ENCODE peak calls at places on chromosomes 3 and 15, in four cellular contexts. M, U, S and X are unnamed samples.

GRCh38 chr3:71389911-71390573 is 193.5 kb downstream of the FOXP1 start:
- DNase-seq in S (no peak), M (no peak), U (peak), X (no peak)

GRCh38 chr15:78308422-78309021 is 9.1 kb upstream of the SKIC8 start:
- DNase-seq in M (peak), S (peak), U (peak), X (peak)

GRCh38 chr3:114179575-114179974 is 723 bp upstream of the DRD3 start:
- DNase-seq in S (no peak), M (peak), U (peak), X (no peak)

GRCh38 chr15:93719941-93720351 is 511.4 kb upstream of the MCTP2 start:
- DNase-seq in M (no peak), S (no peak), U (no peak), X (no peak)

GRCh38 chr3:128385080-128385832 is 81.4 kb downstream of the DNAJB8 start:
- DNase-seq in M (no peak), U (peak), S (no peak), X (no peak)

GRCh38 chr3:168801792-168802191 is 706.1 kb upstream of the GOLIM4 start:
- DNase-seq in U (no peak), S (no peak), M (no peak), X (no peak)

GRCh38 chr3:110243081-110243480 is 828.5 kb upstream of the NECTIN3 start:
- DNase-seq in S (no peak), U (no peak), M (no peak), X (no peak)

GRCh38 chr15:90266061-90266431 is 574 bp downstream of the NGRN start:
- DNase-seq in S (peak), M (peak), U (no peak), X (peak)

GRCh38 chr3:73508330-73508954 is 116.3 kb downstream of the PDZRN3 start:
- DNase-seq in U (peak), M (peak), S (peak), X (peak)

GRCh38 chr3:30114918-30115317 is 491.5 kb upstream of the TGFBR2 start:
- DNase-seq in M (no peak), U (no peak), S (no peak), X (no peak)
- TF ChIP-seq ELF4 in M (no peak), U (no peak), S (no peak), X (no peak)

DNA sequence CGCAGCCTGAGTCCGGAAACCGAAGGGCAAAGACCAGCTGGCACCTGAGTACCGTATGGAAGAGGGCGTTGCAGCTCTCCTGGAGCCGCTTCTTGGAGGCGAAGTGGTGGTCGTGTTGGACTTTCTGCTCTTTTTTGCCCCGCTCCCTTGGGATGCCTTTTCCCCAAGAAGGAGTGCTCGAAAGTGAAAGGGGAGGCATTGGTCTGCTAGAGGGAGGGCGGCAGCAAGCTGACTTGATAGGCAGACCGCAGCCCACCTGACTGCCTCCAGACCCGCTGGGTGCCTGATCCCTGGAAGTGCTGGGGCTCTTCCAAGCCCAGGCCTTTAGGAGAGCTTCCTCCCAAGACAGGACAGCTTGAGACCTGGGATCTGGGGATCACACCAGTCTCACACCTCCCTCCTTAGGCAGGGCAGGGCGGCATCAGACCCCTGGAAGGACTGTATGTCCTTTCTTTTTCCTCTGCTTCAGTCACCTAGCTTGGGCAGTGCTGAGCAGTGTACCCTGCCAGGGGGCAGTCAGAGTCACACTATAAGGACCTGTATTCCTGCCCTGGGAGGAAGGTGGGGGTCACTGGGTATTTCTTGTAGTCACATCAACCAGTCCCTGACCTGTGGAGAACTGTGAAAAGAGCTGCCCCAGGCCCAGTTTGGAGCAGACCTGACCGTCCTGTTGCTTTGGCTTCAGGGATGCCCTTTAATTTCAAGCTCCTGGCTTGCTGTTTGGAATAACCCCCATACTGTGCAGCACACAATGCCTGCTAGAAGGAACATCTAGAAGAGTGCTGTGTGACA is 2.1 kb downstream of the ACVR2B start:
- DNase-seq in S (no peak), M (no peak), U (no peak), X (no peak)
- TF ChIP-seq ELF4 in S (no peak), M (no peak), U (no peak), X (no peak)

GRCh38 chr3:38314767-38315487 is 31.7 kb upstream of the XYLB start:
- DNase-seq in M (no peak), U (no peak), S (no peak), X (no peak)
- TF ChIP-seq ELF4 in M (no peak), U (no peak), S (no peak), X (no peak)

GRCh38 chr15:70664494-70664893 is 98.9 kb downstream of the UACA start:
- DNase-seq in M (no peak), U (no peak), S (no peak), X (no peak)
- TF ChIP-seq ELF4 in M (no peak), U (no peak), S (no peak), X (no peak)

DNA sequence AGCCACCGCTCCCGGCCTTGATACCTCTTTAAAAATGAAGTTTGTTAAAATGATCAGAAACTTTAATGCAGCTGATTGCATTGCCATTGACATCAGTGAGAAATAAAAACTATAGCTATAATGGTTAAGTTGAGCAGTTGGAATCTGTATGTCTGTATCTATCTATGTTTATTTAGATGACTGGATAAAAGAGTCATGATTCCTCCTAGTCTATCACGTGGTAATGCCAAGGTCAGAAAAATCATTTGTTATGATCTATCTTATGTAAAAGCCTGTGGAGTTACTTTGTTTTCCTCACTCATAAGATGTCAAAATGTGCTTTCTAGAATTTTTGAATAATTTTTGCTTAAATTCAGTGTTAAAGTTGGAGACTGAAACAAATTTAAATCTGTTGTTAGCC is 63.2 kb downstream of the MBNL1 start:
- DNase-seq in M (no peak), S (no peak), U (no peak), X (no peak)
- TF ChIP-seq ELF4 in M (no peak), S (no peak), U (no peak), X (no peak)

GRCh38 chr15:34239151-34239761 is 14.4 kb downstream of the EMC4 start:
- DNase-seq in M (no peak), S (no peak), U (peak), X (no peak)
- TF ChIP-seq ELF4 in M (no peak), S (no peak), U (no peak), X (no peak)

DNA sequence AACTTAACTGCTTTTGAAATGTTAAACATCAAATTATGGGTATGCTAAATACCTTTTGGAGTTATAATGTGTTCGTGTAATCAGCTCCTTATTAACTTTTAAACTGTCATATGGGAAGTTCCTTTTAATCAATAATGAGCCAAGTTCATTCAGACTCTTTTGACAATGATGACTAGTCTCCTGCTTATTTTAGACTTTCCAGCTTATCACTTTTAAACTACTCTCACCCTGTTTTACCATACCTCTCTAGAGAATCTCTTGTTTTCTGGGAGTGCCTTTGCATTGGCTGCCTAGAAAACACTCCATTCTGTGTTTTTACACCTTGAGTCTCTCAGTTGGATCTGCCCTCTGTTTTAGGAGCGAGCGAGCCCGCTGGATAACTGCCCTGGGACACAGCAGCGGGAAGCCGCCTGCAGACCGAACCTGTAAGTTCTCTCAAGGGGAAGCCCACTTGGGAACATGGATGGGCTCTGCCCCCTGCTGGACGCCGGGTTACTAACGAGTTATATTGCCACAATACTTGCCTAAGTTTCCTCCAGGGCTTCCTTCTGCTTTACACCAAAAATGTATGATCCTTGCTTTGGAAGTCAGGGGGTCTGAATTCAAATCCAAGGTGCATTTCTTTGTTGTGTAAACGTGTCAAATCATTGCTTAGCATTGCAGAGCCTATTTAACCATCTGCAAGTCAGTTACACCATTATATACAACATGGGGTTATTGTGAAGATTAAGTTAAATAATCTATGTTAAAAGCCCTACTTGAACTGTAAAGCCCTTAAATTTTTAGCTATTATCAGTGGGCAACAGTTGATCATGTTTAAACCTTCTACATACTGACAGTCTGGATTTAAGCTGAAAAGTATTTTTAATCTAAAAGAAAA is 71.3 kb downstream of the DHX36 start:
- DNase-seq in U (peak), M (peak), S (peak), X (peak)
- TF ChIP-seq ELF4 in U (no peak), M (no peak), S (no peak), X (no peak)

GRCh38 chr3:192408721-192409151 is 318.6 kb downstream of the FGF12 start:
- DNase-seq in U (no peak), S (no peak), M (peak), X (peak)

GRCh38 chr3:192409203-192409837 is 318.0 kb downstream of the FGF12 start:
- DNase-seq in S (no peak), M (peak), U (no peak), X (peak)

GRCh38 chr3:192410684-192410960 is 316.7 kb downstream of the FGF12 start:
- DNase-seq in S (no peak), U (no peak), M (no peak), X (no peak)

GRCh38 chr3:192409838-192410683 is 317.3 kb downstream of the FGF12 start:
- DNase-seq in M (peak), S (no peak), U (no peak), X (peak)

DNA sequence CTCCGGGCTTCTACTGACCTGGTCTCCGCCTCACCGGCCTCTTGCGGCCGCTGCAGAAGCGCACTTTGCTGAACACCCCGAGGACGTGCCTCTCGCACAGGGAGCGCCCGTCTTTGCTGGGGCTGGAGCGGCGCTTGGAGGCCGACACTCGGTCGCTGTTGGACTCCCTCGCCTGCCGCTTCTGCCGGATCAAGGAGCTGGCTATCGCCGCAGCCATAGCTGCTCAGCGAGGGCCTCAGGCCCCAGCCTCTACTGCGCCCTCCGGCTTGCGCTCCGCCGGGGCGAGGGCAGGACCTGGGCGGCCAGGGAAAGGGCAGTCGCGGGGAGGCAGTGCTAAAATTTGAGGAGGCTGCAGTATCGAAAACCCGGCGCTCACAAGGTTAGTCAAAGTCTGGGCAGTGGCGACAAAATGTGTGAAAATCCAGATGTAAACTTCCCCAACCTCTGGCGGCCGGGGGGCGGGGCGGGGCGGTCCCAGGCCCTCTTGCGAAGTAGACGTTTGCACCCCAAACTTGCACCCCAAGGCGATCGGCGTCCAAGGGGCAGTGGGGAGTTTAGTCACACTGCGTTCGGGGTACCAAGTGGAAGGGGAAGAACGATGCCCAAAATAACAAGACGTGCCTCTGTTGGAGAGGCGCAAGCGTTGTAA is 319.2 kb downstream of the FGF12 start:
- DNase-seq in S (no peak), U (no peak), M (peak), X (no peak)
- TF ChIP-seq ELF4 in S (no peak), U (no peak), M (no peak), X (no peak)

GRCh38 chr3:57068437-57069089 is 8.1 kb downstream of the SPATA12 start:
- DNase-seq in S (peak), M (no peak), U (no peak), X (no peak)
- TF ChIP-seq ELF4 in S (no peak), M (no peak), U (no peak), X (no peak)

DNA sequence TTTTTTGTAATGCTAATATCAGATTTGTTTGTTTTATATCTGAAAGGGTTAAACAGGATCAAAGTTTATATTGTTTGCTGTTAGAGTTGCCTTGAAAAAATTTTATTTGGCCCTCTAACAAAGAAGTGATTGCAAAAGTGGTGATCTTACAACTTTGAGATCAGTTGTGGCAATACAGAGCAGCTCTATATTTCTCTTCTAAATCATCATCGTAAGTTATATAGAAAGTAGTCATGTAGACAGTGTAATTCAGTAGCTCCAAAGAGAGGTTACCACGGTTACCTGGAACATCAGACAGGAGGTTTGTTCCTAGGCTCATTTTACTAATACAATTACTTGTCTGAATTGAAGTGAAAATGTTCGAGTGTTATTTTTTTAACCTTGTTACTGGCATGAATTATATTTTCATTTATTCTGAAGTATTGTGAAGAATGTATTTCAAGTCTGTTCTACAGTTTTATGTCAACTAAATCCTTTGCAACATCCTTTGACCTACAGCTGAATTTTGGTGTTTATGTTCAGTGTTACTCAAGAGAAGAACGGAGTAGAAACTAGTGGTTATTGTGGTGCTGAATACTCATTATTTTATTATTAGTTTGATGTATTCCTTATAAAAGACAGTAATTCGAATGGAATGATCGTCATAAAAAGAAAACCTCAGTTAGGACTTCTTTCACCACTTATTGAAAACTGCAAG is 214.2 kb downstream of the NAALADL2 start:
- DNase-seq in M (no peak), U (no peak), S (no peak), X (no peak)
- TF ChIP-seq ELF4 in M (no peak), U (no peak), S (no peak), X (no peak)